ENCODE peak calls at places on chromosomes 13 and 19, in ten cellular contexts. L is astrocyte of the cerebellum, J is left ventricle myocardium inferior, S is cardiac fibroblast, V is psoas muscle, W is A673, T is AG04450, I is bronchial epithelial cell, Z is lower leg skin, N is fibroblast of lung. B is an unnamed sample.
A peak's percentile ranks its signal among the peaks of the same experiment; 100 is the strongest.

GRCh38 chr19:35828694-35829301 is 16.2 kb upstream of the PRODH2 start:
- DNase-seq in L (peak; percentile 53), J (peak; percentile 53), S (peak; percentile 66), V (no peak), W (peak; percentile 75), T (peak; percentile 23), I (peak; percentile 35), Z (peak; percentile 27), N (peak; percentile 55), B (peak; percentile 3)

GRCh38 chr19:35037716-35038622 is 3.6 kb upstream of the HPN start:
- DNase-seq in L (no peak), J (no peak), S (peak; percentile 56), V (peak; percentile 84), W (no peak), T (no peak), I (no peak), Z (no peak), N (no peak), B (no peak)

GRCh38 chr13:21837841-21838551 is 167.1 kb downstream of the FGF9 start:
- DNase-seq in L (no peak), J (no peak), S (no peak), V (no peak), W (no peak), T (no peak), I (no peak), Z (peak; percentile 32), N (no peak), B (no peak)

GRCh38 chr19:1944088-1944915 is 3.3 kb downstream of the CSNK1G2 start:
- DNase-seq in L (no peak), J (no peak), S (no peak), V (no peak), W (no peak), T (no peak), I (no peak), Z (no peak), N (no peak), B (no peak)

GRCh38 chr19:46254776-46255175 is 25.2 kb downstream of the IGFL1 start:
- DNase-seq in L (no peak), J (no peak), S (no peak), V (no peak), W (no peak), T (no peak), I (peak; percentile 61), Z (no peak), N (no peak), B (no peak)

GRCh38 chr13:109199280-109199679 is 569.9 kb downstream of the MYO16 start:
- DNase-seq in L (no peak), J (no peak), S (no peak), V (no peak), W (peak; percentile 33), T (no peak), I (no peak), Z (no peak), N (no peak), B (no peak)

GRCh38 chr19:46478356-46478986 is 7.1 kb upstream of the PNMA8A start:
- DNase-seq in L (no peak), J (no peak), S (peak; percentile 81), V (no peak), W (peak; percentile 48), T (no peak), I (no peak), Z (no peak), N (peak; percentile 83), B (no peak)

GRCh38 chr13:40615619-40616018 is 50.8 kb downstream of the FOXO1 start:
- DNase-seq in L (no peak), J (no peak), S (no peak), V (no peak), W (no peak), T (no peak), I (no peak), Z (no peak), N (no peak), B (no peak)

GRCh38 chr19:48487944-48488343 is 18.8 kb downstream of the CYTH2 start:
- DNase-seq in L (no peak), J (peak; percentile 68), S (peak; percentile 72), V (peak; percentile 87), W (peak; percentile 70), T (no peak), I (peak; percentile 92), Z (peak; percentile 74), N (peak; percentile 81), B (peak; percentile 44)

GRCh38 chr13:41411536-41411935 is 45.8 kb upstream of the RGCC start:
- DNase-seq in L (peak; percentile 61), J (no peak), S (peak; percentile 83), V (no peak), W (peak; percentile 18), T (peak; percentile 16), I (peak; percentile 50), Z (peak; percentile 27), N (peak; percentile 54), B (peak; percentile 46)

GRCh38 chr13:74017301-74018092 is 116.7 kb downstream of the KLF12 start:
- DNase-seq in L (no peak), J (no peak), S (no peak), V (no peak), W (no peak), T (no peak), I (no peak), Z (no peak), N (no peak), B (no peak)

GRCh38 chr19:41219924-41220567 is 1.0 kb downstream of the AXL start:
- DNase-seq in L (no peak), J (peak; percentile 50), S (peak; percentile 60), V (peak; percentile 79), W (no peak), T (no peak), I (no peak), Z (no peak), N (peak; percentile 72), B (no peak)

GRCh38 chr13:45522571-45522970 is 57.8 kb downstream of the COG3 start:
- DNase-seq in L (no peak), J (no peak), S (no peak), V (no peak), W (no peak), T (no peak), I (peak; percentile 42), Z (no peak), N (no peak), B (no peak)
- TF ChIP-seq CTCF in L (no peak), J (no peak), S (no peak), V (no peak), W (no peak), T (no peak), I (no peak), Z (no peak), N (no peak), B (no peak)

GRCh38 chr13:45048890-45049407 is 59.6 kb downstream of the GPALPP1 start:
- DNase-seq in L (no peak), J (no peak), S (no peak), V (no peak), W (no peak), T (no peak), I (no peak), Z (no peak), N (no peak), B (no peak)

GRCh38 chr13:45051315-45051714 is 62.0 kb downstream of the GPALPP1 start:
- DNase-seq in L (no peak), J (no peak), S (no peak), V (no peak), W (no peak), T (no peak), I (no peak), Z (no peak), N (no peak), B (no peak)

GRCh38 chr13:45046445-45046844 is 57.1 kb downstream of the GPALPP1 start:
- DNase-seq in L (no peak), J (no peak), S (no peak), V (no peak), W (no peak), T (no peak), I (no peak), Z (no peak), N (no peak), B (no peak)

GRCh38 chr13:45049478-45049877 is 60.1 kb downstream of the GPALPP1 start:
- DNase-seq in L (no peak), J (no peak), S (no peak), V (no peak), W (no peak), T (no peak), I (no peak), Z (no peak), N (no peak), B (no peak)

DNA sequence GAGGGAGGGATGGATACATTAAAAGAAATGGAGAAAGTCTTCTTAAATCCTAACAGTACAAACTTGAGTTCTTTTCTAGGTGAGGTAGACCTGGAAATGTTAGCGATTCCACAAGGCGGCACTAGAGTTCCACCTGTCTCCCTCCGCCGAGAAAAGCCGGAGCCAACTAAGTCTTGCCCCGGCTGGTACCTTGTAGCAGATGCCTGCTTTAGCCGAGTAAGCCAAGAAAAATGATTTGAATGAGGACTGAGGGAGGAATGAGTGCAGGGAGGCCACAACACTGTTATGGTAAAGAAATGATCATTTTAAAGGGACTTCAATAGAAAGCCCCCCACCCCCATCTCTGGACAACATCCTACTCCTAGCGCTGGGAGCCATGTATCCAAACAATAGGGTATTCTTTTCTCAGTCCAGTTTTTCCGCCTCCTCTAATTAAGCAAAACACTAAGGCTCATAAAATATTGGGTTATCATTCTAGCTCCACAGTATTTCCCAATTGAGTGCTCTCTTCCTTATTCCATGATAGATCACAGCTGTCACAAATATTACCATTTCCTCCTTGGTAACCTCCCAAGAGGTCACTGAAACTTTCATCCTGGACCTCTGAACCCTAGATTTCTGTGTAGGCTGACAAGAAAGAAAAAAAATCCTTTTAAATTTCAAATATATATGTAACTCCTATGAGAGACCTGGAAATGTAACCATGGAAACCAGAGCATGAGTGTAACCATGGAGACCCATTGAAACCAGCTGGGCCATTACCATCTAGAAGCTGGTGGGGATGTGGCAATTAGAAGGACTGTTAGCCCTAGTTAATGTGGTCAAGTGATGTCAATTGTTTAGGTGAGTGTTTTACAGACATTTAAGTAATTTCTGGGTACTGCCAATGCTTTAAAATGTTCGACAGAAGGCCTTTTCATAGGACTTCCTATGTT is 58.3 kb downstream of the GPALPP1 start:
- DNase-seq in L (peak; percentile 61), J (peak; percentile 66), S (peak; percentile 88), V (peak; percentile 72), W (peak; percentile 88), T (peak; percentile 74), I (peak; percentile 77), Z (peak; percentile 80), N (peak; percentile 75), B (peak; percentile 64)
- H3K4me3 ChIP-seq in L (peak overlapping the region; percentile 50), J (peak overlapping the region; percentile 66), S (peak overlapping the region; percentile 58), V (peak overlapping the region; percentile 64), W (peak overlapping the region; percentile 52), T (peak overlapping the region; percentile 57), I (peak overlapping the region; percentile 41), Z (no peak overlapping the region), N (peak overlapping the region; percentile 91), B (peak overlapping the region; percentile 44)

DNA sequence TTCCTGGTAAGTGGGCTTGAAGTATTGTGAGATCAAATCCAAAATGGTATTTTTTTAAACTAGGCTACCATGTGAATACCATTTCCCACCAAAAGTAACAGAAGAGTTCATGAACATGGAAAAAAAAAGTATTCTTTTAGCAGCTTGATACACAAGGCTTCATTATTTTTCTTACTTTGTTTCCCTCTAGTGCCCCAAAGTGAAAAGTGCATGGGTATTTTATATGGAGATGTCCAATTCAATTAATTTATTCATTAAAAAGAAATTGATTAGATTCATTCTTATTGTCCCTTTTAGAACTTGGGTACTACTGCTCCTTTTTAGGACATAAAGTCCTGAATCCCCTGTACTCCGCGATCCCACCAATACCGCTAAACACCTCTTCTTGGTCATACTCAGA is 28.6 kb upstream of the SCEL start:
- DNase-seq in L (no peak), J (no peak), S (no peak), V (no peak), W (peak; percentile 49), T (no peak), I (no peak), Z (no peak), N (no peak), B (no peak)
- TF ChIP-seq CTCF in L (no peak), J (peak; percentile 32), S (no peak), V (peak; percentile 30), W (peak; percentile 56), T (peak; percentile 25), I (no peak), Z (no peak), N (peak; percentile 20), B (no peak)

GRCh38 chr19:50490991-50491472 is 14.4 kb upstream of the GARIN5A start:
- DNase-seq in L (no peak), J (no peak), S (no peak), V (peak; percentile 85), W (no peak), T (no peak), I (no peak), Z (no peak), N (no peak), B (no peak)
- H3K4me3 ChIP-seq in L (no peak overlapping the region), J (no peak overlapping the region), S (no peak overlapping the region), V (peak overlapping the region; percentile 41), W (no peak overlapping the region), T (no peak overlapping the region), I (no peak overlapping the region), Z (no peak overlapping the region), N (no peak overlapping the region), B (no peak overlapping the region)

B was measured in AG09309.